ENCODE peak calls at places on chromosomes 11 and 22, in nine cellular contexts. S, B, O, T, C, H, F, K and A are unnamed samples.

GRCh38 chr11:72189448-72190250 is 2.3 kb upstream of the FOLR1 start:
- DNase-seq in H (no peak), F (no peak), K (peak), O (peak), S (no peak), B (no peak), T (peak), C (peak), A (no peak)

GRCh38 chr11:91790873-91791468 is 433.6 kb upstream of the FAT3 start:
- DNase-seq in K (no peak), O (no peak), C (no peak), S (no peak), T (no peak), H (no peak), F (no peak), B (no peak), A (no peak)

GRCh38 chr11:34773211-34773610 is 143.0 kb downstream of the APIP start:
- DNase-seq in C (no peak), H (no peak), O (no peak), S (no peak), K (no peak), F (no peak), B (no peak), T (no peak), A (no peak)

GRCh38 chr11:99366476-99366992 is 345.8 kb downstream of the CNTN5 start:
- DNase-seq in B (no peak), T (no peak), S (no peak), O (no peak), H (no peak), K (no peak), C (peak), F (no peak), A (no peak)

GRCh38 chr11:2368178-2368850 is 8.8 kb upstream of the CD81 start:
- DNase-seq in K (no peak), B (no peak), O (no peak), H (no peak), S (no peak), C (no peak), F (no peak), T (no peak), A (no peak)

GRCh38 chr11:2685051-2685450 is 14.7 kb downstream of the KCNQ1OT1 start:
- DNase-seq in C (no peak), K (no peak), F (no peak), S (no peak), H (peak), B (no peak), O (no peak), T (no peak), A (no peak)

GRCh38 chr22:40238425-40239344 is 61.0 kb downstream of the TNRC6B start:
- DNase-seq in T (peak), H (no peak), S (peak), K (no peak), F (no peak), O (no peak), B (peak), C (no peak), A (peak)

GRCh38 chr11:67594480-67594879 is 10.9 kb downstream of the GSTP1 start:
- DNase-seq in B (no peak), H (no peak), F (no peak), T (no peak), S (no peak), O (no peak), K (no peak), C (no peak), A (no peak)

GRCh38 chr22:19645905-19646304 is 68.4 kb upstream of the SEPTIN5 start:
- DNase-seq in H (no peak), F (no peak), T (no peak), S (no peak), O (no peak), C (no peak), B (no peak), K (no peak), A (no peak)

GRCh38 chr11:5069272-5069671 is at the start of gene OR52E1:
- DNase-seq in B (no peak), S (no peak), F (no peak), H (no peak), K (no peak), O (no peak), C (no peak), T (no peak), A (no peak)

GRCh38 chr11:11207428-11207827 is 145.6 kb downstream of the CSNK2A3 start:
- DNase-seq in S (no peak), K (no peak), C (no peak), H (no peak), B (no peak), T (no peak), F (no peak), O (no peak), A (no peak)

GRCh38 chr11:125621995-125622394 is 3.0 kb upstream of the CHEK1 start:
- DNase-seq in S (peak), C (no peak), F (no peak), H (no peak), B (no peak), O (no peak), K (no peak), T (peak), A (no peak)

GRCh38 chr11:16809901-16810668 is 71.6 kb downstream of the C11orf58 start:
- DNase-seq in S (peak), F (no peak), H (no peak), B (no peak), O (peak), K (no peak), C (no peak), T (peak), A (no peak)

GRCh38 chr11:492416-493226 is 14.4 kb downstream of the RNH1 start:
- DNase-seq in S (no peak), B (no peak), F (no peak), K (peak), O (no peak), T (no peak), H (no peak), C (no peak), A (no peak)

GRCh38 chr22:24843048-24843447 is 37.0 kb downstream of the SGSM1 start:
- DNase-seq in C (no peak), O (no peak), S (no peak), B (no peak), T (no peak), F (no peak), K (peak), H (no peak), A (no peak)

GRCh38 chr11:95503047-95503446 is 272.0 kb upstream of the SESN3 start:
- DNase-seq in F (no peak), H (peak), S (no peak), T (no peak), O (no peak), K (no peak), B (no peak), C (no peak), A (no peak)

GRCh38 chr22:21745948-21746347 is 10.4 kb upstream of the YPEL1 start:
- DNase-seq in B (no peak), C (no peak), T (no peak), O (no peak), K (no peak), S (no peak), F (no peak), H (no peak), A (no peak)

GRCh38 chr11:86978756-86979608 is 23.8 kb upstream of the FZD4 start:
- DNase-seq in C (no peak), S (peak), F (no peak), B (no peak), H (no peak), K (no peak), O (no peak), T (peak), A (peak)

GRCh38 chr22:37575490-37576003 is 4.3 kb downstream of the LGALS2 start:
- DNase-seq in F (no peak), B (no peak), T (no peak), S (no peak), C (no peak), H (no peak), O (no peak), K (no peak), A (no peak)

GRCh38 chr11:19181673-19182261 is 20.0 kb downstream of the CSRP3 start:
- DNase-seq in S (no peak), F (no peak), H (no peak), O (no peak), C (no peak), B (no peak), T (no peak), K (no peak), A (no peak)

GRCh38 chr22:28917747-28918543 is 34.6 kb downstream of the ZNRF3 start:
- DNase-seq in B (no peak), F (no peak), K (peak), O (no peak), H (peak), S (no peak), C (peak), T (peak), A (peak)

GRCh38 chr11:85725510-85726258 is 39.7 kb upstream of the CCDC89 start:
- DNase-seq in B (peak), S (no peak), O (no peak), H (no peak), K (peak), C (no peak), T (peak), F (no peak), A (peak)

GRCh38 chr11:128501576-128502549 is 85.5 kb downstream of the ETS1 start:
- DNase-seq in O (no peak), K (no peak), S (peak), T (no peak), C (no peak), F (no peak), B (no peak), H (no peak), A (peak)

GRCh38 chr11:2801711-2802388 is 83.7 kb downstream of the CDKN1C start:
- DNase-seq in H (peak), F (no peak), B (no peak), O (no peak), C (no peak), K (no peak), T (no peak), S (no peak), A (no peak)

GRCh38 chr11:77052531-77052930 is 14.2 kb upstream of the CAPN5 start:
- DNase-seq in K (no peak), H (no peak), O (no peak), F (no peak), C (no peak), T (no peak), S (no peak), B (no peak), A (no peak)

GRCh38 chr22:37639070-37639760 is at the start of gene SH3BP1:
- DNase-seq in C (peak), T (peak), S (no peak), K (peak), B (no peak), F (peak), H (peak), O (no peak), A (peak)

GRCh38 chr22:42439821-42440674 is 7.8 kb upstream of the NFAM1 start:
- DNase-seq in T (peak), F (no peak), H (no peak), C (no peak), K (no peak), O (peak), S (peak), B (no peak), A (no peak)

GRCh38 chr22:50454556-50455075 is 20.2 kb downstream of the SBF1 start:
- DNase-seq in T (no peak), B (no peak), H (no peak), F (no peak), K (no peak), S (no peak), O (no peak), C (no peak), A (no peak)

GRCh38 chr11:73950869-73951710 is at the start of gene DNAJB13:
- DNase-seq in T (peak), S (peak), H (no peak), C (peak), K (peak), B (no peak), O (no peak), F (peak), A (peak)

GRCh38 chr22:36301384-36301828 is 48.5 kb downstream of the APOL1 start:
- DNase-seq in F (peak), S (peak), O (peak), T (peak), K (peak), H (peak), C (peak), B (no peak), A (peak)

GRCh38 chr11:91871791-91872190 is 352.8 kb upstream of the FAT3 start:
- DNase-seq in C (no peak), T (no peak), H (no peak), B (no peak), K (no peak), F (no peak), O (no peak), S (no peak), A (peak)